ENCODE peak calls at places on chromosome 1, in seven cellular contexts. C is GM23338; V is HL-60; S is CD8-positive, alpha-beta T cell; Z is CD8-positive, alpha-beta memory T cell; I is fibroblast of lung; B is psoas muscle. W is an unnamed sample.
A peak's percentile ranks its signal among the peaks of the same experiment; 100 is the strongest.

GRCh38 chr1:64550505-64550904 is 80.6 kb downstream of the CACHD1 start:
- DNase-seq in C (no peak), S (no peak), Z (peak; percentile 1), B (no peak), I (no peak), V (no peak), W (no peak)

GRCh38 chr1:11650331-11650991 is 3.8 kb downstream of the FBXO2 start:
- DNase-seq in Z (peak; percentile 84), C (peak; percentile 84), S (peak; percentile 82), V (peak; percentile 90), I (peak; percentile 68), B (peak; percentile 87), W (peak; percentile 86)

GRCh38 chr1:31904339-31905092 is 33.7 kb downstream of the PTP4A2 start:
- DNase-seq in B (peak; percentile 64), S (no peak), Z (no peak), I (peak; percentile 64), C (no peak), V (peak; percentile 84), W (no peak)

GRCh38 chr1:32094721-32095521 is 12.9 kb upstream of the KPNA6 start:
- DNase-seq in C (no peak), Z (no peak), I (no peak), S (no peak), B (no peak), V (no peak), W (no peak)

GRCh38 chr1:40081874-40082273 is 15.2 kb downstream of the PPT1 start:
- DNase-seq in C (no peak), B (no peak), Z (no peak), S (no peak), I (no peak), V (no peak), W (no peak)

GRCh38 chr1:10973552-10973951 is 38.9 kb upstream of the TARDBP start:
- DNase-seq in V (no peak), B (peak; percentile 86), S (no peak), I (peak; percentile 73), Z (no peak), C (peak; percentile 67), W (no peak)

GRCh38 chr1:208160259-208160819 is 83.8 kb downstream of the PLXNA2 start:
- DNase-seq in I (no peak), C (no peak), B (peak; percentile 91), Z (no peak), S (no peak), V (no peak), W (no peak)

GRCh38 chr1:88741413-88741812 is 57.3 kb downstream of the PKN2 start:
- DNase-seq in V (no peak), S (no peak), C (no peak), Z (no peak), I (peak; percentile 65), B (no peak), W (no peak)

GRCh38 chr1:228364706-228365213 is 41.9 kb downstream of the TRIM11 start:
- DNase-seq in B (peak; percentile 58), I (no peak), Z (no peak), S (no peak), C (no peak), V (no peak), W (peak; percentile 5)

GRCh38 chr1:7810395-7810794 is 26.3 kb downstream of the PER3 start:
- DNase-seq in V (no peak), S (no peak), Z (no peak), C (no peak), B (no peak), I (peak; percentile 97), W (no peak)

GRCh38 chr1:235329139-235329808 is 904 bp downstream of the GGPS1 start:
- DNase-seq in Z (peak; percentile 53), C (peak; percentile 47), I (no peak), V (no peak), B (peak; percentile 57), S (peak; percentile 59), W (peak; percentile 43)

GRCh38 chr1:56824956-56825355 is 5.8 kb upstream of the FYB2 start:
- DNase-seq in B (no peak), C (no peak), V (no peak), I (no peak), Z (no peak), S (no peak), W (no peak)

GRCh38 chr1:75124510-75124909 is 9.7 kb upstream of the LHX8 start:
- DNase-seq in S (no peak), V (no peak), B (no peak), I (no peak), Z (no peak), C (peak; percentile 64), W (no peak)

GRCh38 chr1:161941726-161942125 is 81.9 kb downstream of the OLFML2B start:
- DNase-seq in V (no peak), I (no peak), B (no peak), Z (no peak), S (no peak), C (no peak), W (no peak)

GRCh38 chr1:73761559-73761958 is 436.4 kb downstream of the LRRIQ3 start:
- DNase-seq in Z (no peak), S (no peak), I (no peak), C (no peak), V (no peak), B (no peak), W (no peak)

GRCh38 chr1:147811751-147812150 is 51.3 kb upstream of the GJA5 start:
- DNase-seq in S (no peak), V (no peak), Z (no peak), I (no peak), B (no peak), C (no peak), W (no peak)

GRCh38 chr1:147809236-147809635 is 48.8 kb upstream of the GJA5 start:
- DNase-seq in I (no peak), B (no peak), S (no peak), V (no peak), C (no peak), Z (no peak), W (no peak)

GRCh38 chr1:147812799-147813198 is 52.4 kb upstream of the GJA5 start:
- DNase-seq in C (no peak), B (no peak), V (no peak), I (no peak), Z (no peak), S (no peak), W (no peak)

GRCh38 chr1:147808025-147808424 is 47.6 kb upstream of the GJA5 start:
- DNase-seq in Z (no peak), S (no peak), C (peak; percentile 35), I (peak; percentile 34), B (no peak), V (no peak), W (no peak)

DNA sequence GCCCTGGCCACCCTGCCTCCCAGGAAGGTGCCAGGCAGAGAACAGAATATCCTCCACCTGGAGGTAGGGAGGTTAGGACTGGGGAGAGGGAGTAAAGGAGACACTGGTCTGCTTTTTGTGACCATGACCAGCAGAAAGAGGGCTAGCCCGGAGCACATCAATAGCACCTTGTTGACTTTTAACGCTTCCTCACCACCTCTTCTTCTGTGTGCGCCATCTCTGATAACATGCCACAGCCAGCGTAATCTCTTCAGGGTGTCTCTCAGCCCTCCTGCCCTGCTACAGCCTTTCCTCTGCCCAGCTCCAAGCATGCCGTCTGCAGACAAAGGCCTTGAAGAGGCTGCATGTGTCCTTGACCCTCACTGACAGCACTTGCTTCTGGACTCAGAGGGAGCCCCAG is 50.9 kb upstream of the GJA5 start:
- DNase-seq in B (no peak), V (no peak), S (no peak), I (no peak), C (no peak), Z (no peak), W (no peak)
- H3K4me3 ChIP-seq in B (no peak overlapping the region), V (no peak overlapping the region), S (no peak overlapping the region), I (no peak overlapping the region), C (no peak overlapping the region), Z (no peak overlapping the region), W (no peak overlapping the region)

GRCh38 chr1:165174485-165174884 is 182.0 kb downstream of the LMX1A start:
- DNase-seq in V (no peak), C (no peak), S (no peak), Z (no peak), B (no peak), I (no peak), W (no peak)
- H3K27me3 ChIP-seq in V (no peaks in the 10 kb centered on the region), C (no peaks in the 10 kb centered on the region), S (no peaks in the 10 kb centered on the region), Z (no peaks in the 10 kb centered on the region), B (no peaks in the 10 kb centered on the region), I (no peaks in the 10 kb centered on the region), W (no peaks in the 10 kb centered on the region)

GRCh38 chr1:242237051-242237450 is 238.2 kb upstream of the MAP1LC3C start:
- DNase-seq in I (no peak), C (no peak), S (no peak), B (no peak), Z (no peak), V (no peak), W (no peak)

GRCh38 chr1:242242983-242243382 is 244.1 kb upstream of the MAP1LC3C start:
- DNase-seq in S (no peak), I (no peak), C (no peak), B (no peak), V (no peak), Z (no peak), W (no peak)

GRCh38 chr1:242240691-242241090 is 241.8 kb upstream of the MAP1LC3C start:
- DNase-seq in I (no peak), V (no peak), C (no peak), S (no peak), Z (no peak), B (no peak), W (no peak)

GRCh38 chr1:242240061-242240460 is 241.2 kb upstream of the MAP1LC3C start:
- DNase-seq in Z (no peak), S (no peak), B (no peak), C (no peak), I (no peak), V (no peak), W (peak; percentile 34)

DNA sequence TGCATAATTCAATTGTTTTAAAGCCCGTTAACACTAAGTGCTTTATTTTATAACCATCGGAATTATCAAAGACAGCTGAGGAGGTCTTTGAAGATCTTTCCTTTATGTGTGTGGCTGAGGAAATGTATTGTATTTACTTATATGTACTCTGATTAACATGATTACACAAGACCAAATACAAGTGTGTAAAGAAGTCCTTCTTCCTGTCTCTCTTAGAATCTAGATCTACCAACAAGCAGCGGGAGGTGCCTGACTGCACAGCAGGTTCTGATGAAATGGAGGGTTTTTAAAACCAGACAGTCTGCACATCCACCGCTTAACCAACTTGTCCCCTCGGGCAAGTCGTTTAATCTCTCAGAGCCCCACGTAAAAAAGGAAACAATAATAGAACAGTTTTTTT is 240.5 kb upstream of the MAP1LC3C start:
- DNase-seq in I (no peak), Z (no peak), C (no peak), B (no peak), S (no peak), V (no peak), W (peak; percentile 16)
- H3K4me3 ChIP-seq in I (no peak overlapping the region), Z (no peak overlapping the region), C (no peak overlapping the region), B (no peak overlapping the region), S (no peak overlapping the region), V (no peak overlapping the region), W (no peak overlapping the region)

GRCh38 chr1:180233191-180234011 is 3.3 kb downstream of the LHX4 start:
- DNase-seq in C (no peak), Z (no peak), V (no peak), I (no peak), B (no peak), S (no peak), W (no peak)

GRCh38 chr1:180230791-180231505 is 884 bp downstream of the LHX4 start:
- DNase-seq in S (no peak), V (no peak), C (peak; percentile 91), Z (no peak), I (peak; percentile 26), B (no peak), W (no peak)

GRCh38 chr1:180234369-180235076 is 4.5 kb downstream of the LHX4 start:
- DNase-seq in B (no peak), V (no peak), I (no peak), C (peak; percentile 79), Z (no peak), S (no peak), W (no peak)

GRCh38 chr1:180231506-180232420 is 1.7 kb downstream of the LHX4 start:
- DNase-seq in S (peak; percentile 12), C (peak; percentile 85), V (peak; percentile 61), I (peak; percentile 46), B (no peak), Z (no peak), W (no peak)

GRCh38 chr1:180232521-180233043 is 2.5 kb downstream of the LHX4 start:
- DNase-seq in S (no peak), Z (no peak), V (no peak), C (peak; percentile 58), B (no peak), I (no peak), W (no peak)
- H3K27me3 ChIP-seq in S (peaks cover 71% of the 10 kb centered on the region), Z (peaks cover 75% of the 10 kb centered on the region), V (peaks cover 67% of the 10 kb centered on the region), C (peaks cover 92% of the 10 kb centered on the region), B (peaks cover 99% of the 10 kb centered on the region), I (peaks cover 68% of the 10 kb centered on the region), W (peaks cover 94% of the 10 kb centered on the region)

W was measured in BE2C.